ENCODE peak calls at places on chromosome 12, in six cellular contexts. R is amniotic stem cell; B is activated effector memory CD4-positive, alpha-beta T cell treated with Interleukin-2 at 50 U/mL for 16 hours; P is activated CD4-positive, alpha-beta T cell treated with anti-CD3 and anti-CD28 coated beads, Interleukin-2, amount 10 ng/mL, durations not matched to agents 24 days and 14 days; V is non-pigmented ciliary epithelial cell; U is glutamatergic neuron. H is an unnamed sample.

GRCh38 chr12:46983393-46983793 is 96.0 kb upstream of the PCED1B start:
- DNase-seq in R (no peak), B (no peak), P (peak), V (no peak), U (no peak), H (no peak)

GRCh38 chr12:122726056-122726558 is 4.5 kb downstream of the HCAR1 start:
- DNase-seq in R (no peak), B (no peak), P (peak), V (no peak), U (no peak), H (peak)

GRCh38 chr12:14239350-14239934 is 126.0 kb upstream of the ATF7IP start:
- DNase-seq in R (no peak), B (no peak), P (peak), V (no peak), U (peak), H (no peak)

GRCh38 chr12:65511927-65512326 is 233.4 kb downstream of the MSRB3 start:
- DNase-seq in R (no peak), B (no peak), P (no peak), V (no peak), U (no peak), H (no peak)

GRCh38 chr12:103799504-103800251 is 41.4 kb downstream of the NT5DC3 start:
- DNase-seq in R (no peak), B (no peak), P (no peak), V (no peak), U (no peak), H (peak)

GRCh38 chr12:2233034-2233433 is 180.2 kb downstream of the CACNA1C start:
- DNase-seq in R (peak), B (no peak), P (no peak), V (no peak), U (no peak), H (no peak)

GRCh38 chr12:52537101-52537500 is 15.8 kb downstream of the KRT71 start:
- DNase-seq in R (no peak), B (no peak), P (no peak), V (no peak), U (no peak), H (no peak)

GRCh38 chr12:125151284-125151683 is 86.0 kb downstream of the AACS start:
- DNase-seq in R (no peak), B (no peak), P (no peak), V (no peak), U (no peak), H (no peak)

GRCh38 chr12:153080-153746 is 60.7 kb downstream of the SLC6A12 start:
- DNase-seq in R (no peak), B (peak), P (peak), V (no peak), U (peak), H (no peak)

GRCh38 chr12:20716037-20716436 is 20.9 kb downstream of the SLCO1C1 start:
- DNase-seq in R (no peak), B (no peak), P (no peak), V (no peak), U (no peak), H (no peak)

GRCh38 chr12:57455374-57456144 is 452 bp downstream of the INHBE start:
- DNase-seq in R (no peak), B (no peak), P (no peak), V (no peak), U (no peak), H (no peak)

GRCh38 chr12:68899251-68899771 is 33.7 kb downstream of the CPM start:
- DNase-seq in R (peak), B (no peak), P (no peak), V (peak), U (no peak), H (peak)

GRCh38 chr12:51942501-51943000 is 8.9 kb upstream of the ACVR1B start:
- DNase-seq in R (no peak), B (no peak), P (no peak), V (no peak), U (no peak), H (no peak)

GRCh38 chr12:57368349-57369095 is 62.3 kb downstream of the R3HDM2 start:
- DNase-seq in R (no peak), B (no peak), P (no peak), V (no peak), U (no peak), H (peak)

GRCh38 chr12:5375547-5376295 is 56.2 kb upstream of the NTF3 start:
- DNase-seq in R (no peak), B (no peak), P (no peak), V (no peak), U (no peak), H (no peak)

GRCh38 chr12:102026728-102027127 is 35.1 kb downstream of the WASHC3 start:
- DNase-seq in R (no peak), B (no peak), P (no peak), V (no peak), U (no peak), H (no peak)

GRCh38 chr12:122021193-122021821 is 377 bp upstream of the BCL7A start:
- DNase-seq in R (no peak), B (no peak), P (peak), V (no peak), U (peak), H (no peak)

GRCh38 chr12:69026341-69026740 is 93.4 kb upstream of the CPM start:
- DNase-seq in R (no peak), B (no peak), P (no peak), V (no peak), U (no peak), H (no peak)

GRCh38 chr12:24118675-24119074 is 169.2 kb upstream of the SOX5 start:
- DNase-seq in R (no peak), B (no peak), P (no peak), V (no peak), U (no peak), H (no peak)

GRCh38 chr12:121580959-121581680 is at the start of gene KDM2B:
- DNase-seq in R (no peak), B (peak), P (peak), V (no peak), U (no peak), H (no peak)

GRCh38 chr12:103043531-103044445 is 86.3 kb downstream of the ASCL1 start:
- DNase-seq in R (no peak), B (no peak), P (no peak), V (no peak), U (no peak), H (no peak)

GRCh38 chr12:54201001-54201794 is 12.4 kb upstream of the SMUG1 start:
- DNase-seq in R (no peak), B (peak), P (peak), V (no peak), U (peak), H (no peak)

GRCh38 chr12:33180921-33181320 is 258.7 kb downstream of the SYT10 start:
- DNase-seq in R (no peak), B (no peak), P (no peak), V (peak), U (no peak), H (no peak)

GRCh38 chr12:89183985-89184435 is 168.3 kb downstream of the DUSP6 start:
- DNase-seq in R (no peak), B (no peak), P (no peak), V (no peak), U (no peak), H (no peak)

GRCh38 chr12:57693317-57693658 is 644 bp upstream of the OS9 start:
- DNase-seq in R (no peak), B (no peak), P (no peak), V (no peak), U (no peak), H (no peak)

GRCh38 chr12:124408822-124409517 is 114.1 kb downstream of the RFLNA start:
- DNase-seq in R (no peak), B (no peak), P (no peak), V (no peak), U (no peak), H (no peak)

GRCh38 chr12:113850309-113851056 is 115.6 kb downstream of the RBM19 start:
- DNase-seq in R (no peak), B (no peak), P (no peak), V (no peak), U (no peak), H (no peak)

GRCh38 chr12:132194056-132194455 is 49.8 kb downstream of the NOC4L start:
- DNase-seq in R (no peak), B (no peak), P (peak), V (no peak), U (no peak), H (no peak)

GRCh38 chr12:2998789-2999264 is 39.6 kb downstream of the TEAD4 start:
- DNase-seq in R (peak), B (no peak), P (no peak), V (peak), U (peak), H (no peak)

GRCh38 chr12:47102406-47102805 is 22.6 kb upstream of the AMIGO2 start:
- DNase-seq in R (no peak), B (no peak), P (no peak), V (no peak), U (no peak), H (no peak)

GRCh38 chr12:50187084-50187900 is 20.1 kb upstream of the CERS5 start:
- DNase-seq in R (peak), B (no peak), P (peak), V (peak), U (no peak), H (no peak)

GRCh38 chr12:109544955-109545531 is 28.3 kb downstream of the MMAB start:
- DNase-seq in R (no peak), B (peak), P (no peak), V (no peak), U (no peak), H (peak)

GRCh38 chr12:106999444-106999843 is 12.5 kb upstream of the MTERF2 start:
- DNase-seq in R (no peak), B (no peak), P (no peak), V (no peak), U (no peak), H (no peak)

GRCh38 chr12:28017126-28017872 is 44.8 kb upstream of the PTHLH start:
- DNase-seq in R (no peak), B (no peak), P (no peak), V (no peak), U (no peak), H (no peak)

GRCh38 chr12:133010657-133011297 is 24.6 kb downstream of the ZNF26 start:
- DNase-seq in R (no peak), B (no peak), P (no peak), V (no peak), U (no peak), H (no peak)

H was measured in epithelial cell of proximal tubule.